ENCODE peak calls at places on chromosome 18, in five cellular contexts. H is Peyer's patch, I is testis, Y is cardiac fibroblast, T is astrocyte. U is an unnamed sample.

GRCh38 chr18:58761241-58761969 is 90.1 kb downstream of the MALT1 start:
- DNase-seq in H (peak), I (no peak), Y (no peak), T (no peak), U (no peak)

GRCh38 chr18:69399253-69399652 is 1.4 kb upstream of the DOK6 start:
- DNase-seq in H (no peak), I (no peak), Y (no peak), T (no peak), U (no peak)

GRCh38 chr18:43663159-43663558 is 385.9 kb upstream of the SYT4 start:
- DNase-seq in H (no peak), I (no peak), Y (no peak), T (no peak), U (no peak)

GRCh38 chr18:65768379-65768778 is 17.6 kb downstream of the CDH7 start:
- DNase-seq in H (no peak), I (no peak), Y (no peak), T (no peak), U (no peak)

GRCh38 chr18:34550156-34550555 is 159.9 kb upstream of the DTNA start:
- DNase-seq in H (no peak), I (no peak), Y (no peak), T (no peak), U (no peak)

GRCh38 chr18:26133652-26134051 is at the start of gene PSMA8:
- DNase-seq in H (peak), I (peak), Y (peak), T (no peak), U (peak)

GRCh38 chr18:21179590-21180220 is 62.3 kb upstream of the GREB1L start:
- DNase-seq in H (peak), I (peak), Y (peak), T (peak), U (peak)

GRCh38 chr18:68779169-68779568 is 18.7 kb upstream of the CCDC102B start:
- DNase-seq in H (no peak), I (no peak), Y (peak), T (no peak), U (no peak)

GRCh38 chr18:7116832-7117389 is 686 bp downstream of the LAMA1 start:
- DNase-seq in H (no peak), I (no peak), Y (no peak), T (no peak), U (no peak)

GRCh38 chr18:64110692-64111480 is 38.0 kb downstream of the LINC00305 start:
- DNase-seq in H (no peak), I (no peak), Y (no peak), T (no peak), U (no peak)

GRCh38 chr18:38025433-38026038 is 459.9 kb upstream of the CELF4 start:
- DNase-seq in H (no peak), I (no peak), Y (no peak), T (peak), U (no peak)

GRCh38 chr18:70459731-70460130 is 170.9 kb downstream of the SOCS6 start:
- DNase-seq in H (no peak), I (no peak), Y (no peak), T (no peak), U (no peak)

GRCh38 chr18:9775172-9775571 is 67.1 kb downstream of the RAB31 start:
- DNase-seq in H (no peak), I (no peak), Y (no peak), T (no peak), U (no peak)

GRCh38 chr18:74242451-74243096 is 49.2 kb downstream of the CYB5A start:
- DNase-seq in H (peak), I (peak), Y (peak), T (no peak), U (no peak)

GRCh38 chr18:26963292-26963691 is 97.8 kb upstream of the AQP4 start:
- DNase-seq in H (no peak), I (no peak), Y (peak), T (no peak), U (no peak)

GRCh38 chr18:70998490-70998889 is 709.6 kb downstream of the SOCS6 start:
- DNase-seq in H (no peak), I (no peak), Y (no peak), T (no peak), U (no peak)

GRCh38 chr18:34809697-34810096 is 99.6 kb downstream of the DTNA start:
- DNase-seq in H (peak), I (peak), Y (peak), T (no peak), U (no peak)

GRCh38 chr18:55300469-55301195 is 287.4 kb downstream of the TCF4 start:
- DNase-seq in H (no peak), I (no peak), Y (no peak), T (no peak), U (no peak)

GRCh38 chr18:30280861-30281470 is 761.6 kb downstream of the DSC3 start:
- DNase-seq in H (no peak), I (peak), Y (peak), T (peak), U (no peak)

GRCh38 chr18:5197461-5197860 is 404 bp upstream of the AKAIN1 start:
- DNase-seq in H (no peak), I (no peak), Y (no peak), T (no peak), U (no peak)

GRCh38 chr18:45590546-45590945 is 24.7 kb upstream of the SLC14A2 start:
- DNase-seq in H (no peak), I (no peak), Y (no peak), T (no peak), U (no peak)

GRCh38 chr18:24602156-24602555 is 141.7 kb downstream of the HRH4 start:
- DNase-seq in H (no peak), I (no peak), Y (no peak), T (no peak), U (no peak)

GRCh38 chr18:24208270-24209035 is 69.6 kb downstream of the CABYR start:
- DNase-seq in H (no peak), I (no peak), Y (peak), T (peak), U (no peak)

GRCh38 chr18:5738561-5738960 is 156.8 kb downstream of the TMEM200C start:
- DNase-seq in H (no peak), I (no peak), Y (no peak), T (no peak), U (no peak)

GRCh38 chr18:2150566-2150965 is 420.7 kb downstream of the METTL4 start:
- DNase-seq in H (no peak), I (no peak), Y (no peak), T (no peak), U (no peak)

GRCh38 chr18:41761329-41762028 is 193.6 kb upstream of the PIK3C3 start:
- DNase-seq in H (no peak), I (no peak), Y (peak), T (peak), U (no peak)

DNA sequence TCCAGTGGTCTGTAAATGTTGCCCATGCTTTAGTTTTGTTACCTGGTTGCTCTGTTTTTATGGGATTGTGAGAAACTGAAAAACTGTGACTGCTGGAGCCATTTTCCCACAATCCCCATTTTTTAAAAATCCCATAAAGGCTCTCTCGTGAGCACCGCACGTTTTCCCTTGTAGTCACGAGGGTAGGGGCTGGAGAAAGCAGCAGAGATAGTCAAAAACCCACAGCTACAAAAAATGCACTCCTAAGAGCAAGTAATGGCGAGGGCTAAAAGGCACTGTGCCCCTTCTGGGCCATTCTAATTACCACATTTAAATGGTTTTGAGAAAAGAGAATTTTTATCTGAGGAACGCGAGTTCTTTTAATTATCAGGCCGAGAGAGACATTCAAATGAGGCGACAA is 1.8 kb upstream of the CTDP1 start:
- DNase-seq in H (no peak), I (no peak), Y (no peak), T (no peak), U (no peak)
- H3K4me3 ChIP-seq in H (no peak), I (peak), Y (no peak), T (no peak), U (no peak)

GRCh38 chr18:36546876-36547275 is 249.4 kb downstream of the FHOD3 start:
- DNase-seq in H (no peak), I (no peak), Y (no peak), T (no peak), U (no peak)

GRCh38 chr18:36544036-36544725 is 246.7 kb downstream of the FHOD3 start:
- DNase-seq in H (no peak), I (no peak), Y (no peak), T (peak), U (no peak)

GRCh38 chr18:36547544-36547943 is 250.0 kb downstream of the FHOD3 start:
- DNase-seq in H (no peak), I (no peak), Y (no peak), T (no peak), U (no peak)

GRCh38 chr18:36546028-36546427 is 248.5 kb downstream of the FHOD3 start:
- DNase-seq in H (no peak), I (no peak), Y (no peak), T (no peak), U (no peak)
- H3K4me3 ChIP-seq in H (no peak), I (no peak), Y (no peak), T (no peak), U (no peak)

DNA sequence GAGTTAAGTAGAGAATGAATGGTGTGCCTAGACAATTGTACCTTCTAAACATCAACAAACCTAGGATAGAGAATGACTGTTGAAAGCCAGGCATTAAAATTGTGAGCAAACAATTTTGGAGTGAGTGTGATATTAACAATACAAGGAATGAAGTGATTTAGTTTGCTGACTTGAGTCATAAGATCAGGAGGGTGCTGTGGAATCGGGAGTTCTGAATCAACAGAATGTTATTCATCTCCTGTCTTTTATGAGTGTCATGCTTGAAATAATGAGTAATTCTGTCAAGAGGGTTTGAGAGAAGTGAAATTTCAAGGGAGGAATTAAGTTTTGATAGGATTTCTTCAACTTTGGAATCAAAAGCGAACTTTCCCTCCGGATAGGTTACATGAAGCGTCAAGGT is 214.4 kb upstream of the DSEL start:
- DNase-seq in H (no peak), I (no peak), Y (peak), T (peak), U (no peak)
- H3K4me3 ChIP-seq in H (no peak), I (no peak), Y (no peak), T (no peak), U (no peak)

DNA sequence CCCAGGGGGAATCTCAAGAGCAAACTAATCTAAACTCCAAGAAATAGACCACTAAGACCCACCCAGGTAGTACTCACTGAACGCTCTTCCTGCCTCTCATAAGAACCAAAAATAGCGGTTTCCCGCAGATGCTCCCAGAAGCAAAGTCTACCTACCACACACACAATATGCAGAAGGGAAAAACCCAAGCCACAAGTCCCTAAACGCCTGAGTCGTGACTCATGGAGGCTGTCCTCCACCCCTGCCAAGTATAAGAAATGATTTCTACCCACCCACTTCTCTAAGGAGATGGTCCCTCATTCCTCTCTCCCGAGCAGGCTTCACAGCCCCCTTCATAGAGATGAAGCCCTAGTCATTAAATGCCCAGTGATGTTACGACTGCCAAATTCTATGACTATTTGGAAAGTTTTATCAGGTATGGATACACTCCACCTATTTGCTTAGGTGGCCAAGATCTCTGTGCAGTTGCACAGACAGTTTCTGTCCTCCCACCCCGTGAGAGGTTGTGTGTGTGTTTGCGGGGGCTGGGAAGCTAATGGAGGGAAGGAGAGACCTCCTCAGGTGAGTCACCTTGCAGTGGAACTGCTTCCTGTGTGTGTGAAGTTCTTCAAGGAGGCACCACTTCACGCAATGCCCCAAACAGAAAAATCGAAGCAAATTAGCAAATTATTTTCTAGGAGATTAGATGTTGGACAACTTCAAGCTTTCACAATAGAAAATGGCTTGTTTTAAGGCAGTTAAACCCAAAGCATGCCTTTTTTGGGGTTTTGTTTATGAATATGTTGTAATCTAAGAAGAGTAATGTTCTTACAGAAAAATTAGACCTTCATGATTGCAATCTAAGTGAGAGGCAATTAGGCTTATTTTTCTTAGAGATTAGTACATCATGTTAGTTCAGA is 175.1 kb downstream of the TGIF1 start:
- DNase-seq in H (peak), I (no peak), Y (peak), T (peak), U (peak)
- H3K4me3 ChIP-seq in H (no peak), I (no peak), Y (no peak), T (peak), U (no peak)